ENCODE peak calls at places on chromosomes 1 and 21, in six cellular contexts. W is left ventricle myocardium superior, Q is foreskin keratinocyte, Y is NCI-H2081, T is GM23338, U is non-pigmented ciliary epithelial cell. M is an unnamed sample.

GRCh38 chr21:39388811-39389155 is 39.9 kb upstream of the HMGN1 start:
- DNase-seq in W (no peak), Q (no peak), Y (no peak), T (no peak), U (no peak), M (no peak)

GRCh38 chr1:15386128-15386824 is 23.4 kb upstream of the EFHD2 start:
- DNase-seq in W (no peak), Q (no peak), Y (no peak), T (peak; percentile 57), U (no peak), M (peak; percentile 75)

GRCh38 chr1:172254521-172255222 is 165.8 kb upstream of the C1orf105 start:
- DNase-seq in W (no peak), Q (peak; percentile 91), Y (no peak), T (no peak), U (peak; percentile 84), M (no peak)

GRCh38 chr1:16215882-16216753 is 3.7 kb upstream of the ARHGEF19 start:
- DNase-seq in W (peak; percentile 82), Q (peak; percentile 74), Y (peak; percentile 63), T (peak; percentile 100), U (peak; percentile 35), M (peak; percentile 97)

GRCh38 chr1:65615859-65616258 is 176.8 kb upstream of the PDE4B start:
- DNase-seq in W (no peak), Q (no peak), Y (no peak), T (no peak), U (no peak), M (no peak)

GRCh38 chr1:202164271-202165037 is 4.1 kb upstream of the PTPN7 start:
- DNase-seq in W (no peak), Q (no peak), Y (no peak), T (no peak), U (no peak), M (peak; percentile 38)

GRCh38 chr1:47201179-47201578 is 11.3 kb upstream of the PDZK1IP1 start:
- DNase-seq in W (no peak), Q (no peak), Y (no peak), T (no peak), U (no peak), M (peak; percentile 77)

GRCh38 chr1:67043366-67043765 is 10.6 kb downstream of the SLC35D1 start:
- DNase-seq in W (no peak), Q (no peak), Y (no peak), T (no peak), U (no peak), M (no peak)

GRCh38 chr1:25727026-25727818 is 72.8 kb upstream of the SELENON start:
- DNase-seq in W (no peak), Q (no peak), Y (no peak), T (no peak), U (no peak), M (peak; percentile 36)

GRCh38 chr1:30787856-30788495 is 30.4 kb upstream of the LAPTM5 start:
- DNase-seq in W (peak; percentile 15), Q (no peak), Y (no peak), T (no peak), U (no peak), M (no peak)

GRCh38 chr1:64505232-64505943 is 35.5 kb downstream of the CACHD1 start:
- DNase-seq in W (peak; percentile 58), Q (no peak), Y (no peak), T (peak; percentile 86), U (no peak), M (peak; percentile 81)

GRCh38 chr1:53595906-53596305 is 136.7 kb downstream of the DMRTB1 start:
- DNase-seq in W (no peak), Q (no peak), Y (no peak), T (no peak), U (no peak), M (no peak)

GRCh38 chr1:192905049-192905448 is 96.2 kb downstream of the RGS2 start:
- DNase-seq in W (no peak), Q (no peak), Y (no peak), T (no peak), U (no peak), M (no peak)

GRCh38 chr1:94723899-94724298 is 96.3 kb upstream of the SLC44A3 start:
- DNase-seq in W (no peak), Q (no peak), Y (no peak), T (no peak), U (no peak), M (no peak)

GRCh38 chr1:246647113-246647512 is 77.1 kb upstream of the SCCPDH start:
- DNase-seq in W (peak; percentile 79), Q (no peak), Y (no peak), T (peak; percentile 94), U (peak; percentile 45), M (peak; percentile 75)

GRCh38 chr1:26302733-26303405 is 3.6 kb downstream of the UBXN11 start:
- DNase-seq in W (peak; percentile 53), Q (peak; percentile 23), Y (no peak), T (peak; percentile 28), U (no peak), M (no peak)

GRCh38 chr1:92951141-92951582 is 10.1 kb downstream of the DIPK1A start:
- DNase-seq in W (no peak), Q (peak; percentile 64), Y (no peak), T (no peak), U (no peak), M (peak; percentile 19)

GRCh38 chr1:32701421-32701911 is 1.1 kb downstream of the SYNC start:
- DNase-seq in W (peak; percentile 46), Q (peak; percentile 20), Y (no peak), T (no peak), U (no peak), M (no peak)

GRCh38 chr1:79353224-79353623 is 346.7 kb upstream of the ADGRL4 start:
- DNase-seq in W (no peak), Q (peak; percentile 44), Y (peak; percentile 6), T (peak; percentile 66), U (peak; percentile 22), M (peak; percentile 57)

GRCh38 chr1:110708968-110709367 is 34.2 kb upstream of the KCNA3 start:
- DNase-seq in W (no peak), Q (no peak), Y (no peak), T (no peak), U (no peak), M (no peak)

GRCh38 chr1:150507912-150508864 is at the start of gene ECM1:
- DNase-seq in W (peak; percentile 54), Q (peak; percentile 66), Y (no peak), T (no peak), U (no peak), M (peak; percentile 46)

GRCh38 chr1:61171915-61172485 is 89.6 kb downstream of the NFIA start:
- DNase-seq in W (no peak), Q (no peak), Y (no peak), T (no peak), U (no peak), M (peak; percentile 73)

GRCh38 chr21:31554511-31555022 is 104.9 kb upstream of the SOD1 start:
- DNase-seq in W (no peak), Q (peak; percentile 26), Y (no peak), T (peak; percentile 73), U (peak; percentile 37), M (no peak)

GRCh38 chr1:115330480-115331013 is 7.5 kb downstream of the NGF start:
- DNase-seq in W (no peak), Q (peak; percentile 56), Y (no peak), T (no peak), U (peak; percentile 87), M (no peak)